ENCODE peak calls at places on chromosomes 16 and 17, in four cellular contexts. W is PC-9; R is NCI-H2171; U is CD8-positive, alpha-beta memory T cell. N is an unnamed sample.

GRCh38 chr17:43449470-43450202 is 34.1 kb upstream of the DHX8 start:
- DNase-seq in W (no peak), R (no peak), U (no peak), N (no peak)

GRCh38 chr17:9004132-9004960 is 17.0 kb upstream of the NTN1 start:
- DNase-seq in W (no peak), R (no peak), U (no peak), N (peak; percentile 56)

GRCh38 chr16:28491080-28491969 is 549 bp downstream of the CLN3 start:
- DNase-seq in W (peak; percentile 95), R (peak; percentile 1), U (no peak), N (peak; percentile 72)

GRCh38 chr16:56916571-56917403 is 15.2 kb upstream of the HERPUD1 start:
- DNase-seq in W (no peak), R (no peak), U (peak; percentile 26), N (no peak)

GRCh38 chr17:18991531-18992315 is 12.8 kb downstream of the FAM83G start:
- DNase-seq in W (no peak), R (no peak), U (no peak), N (no peak)

GRCh38 chr17:81926451-81927144 is 937 bp downstream of the MAFG start:
- DNase-seq in W (peak; percentile 75), R (no peak), U (no peak), N (peak; percentile 33)

GRCh38 chr17:7330099-7331015 is 1.2 kb upstream of the NEURL4 start:
- DNase-seq in W (peak; percentile 73), R (peak; percentile 83), U (peak; percentile 81), N (peak; percentile 87)

GRCh38 chr16:12655530-12655929 is 148.2 kb downstream of the CPPED1 start:
- DNase-seq in W (no peak), R (no peak), U (no peak), N (no peak)

GRCh38 chr16:66649636-66650205 is 45.2 kb downstream of the CMTM3 start:
- DNase-seq in W (no peak), R (no peak), U (no peak), N (no peak)

GRCh38 chr16:72043058-72043457 is 11.2 kb upstream of the HP start:
- DNase-seq in W (no peak), R (no peak), U (no peak), N (no peak)

GRCh38 chr16:6132121-6132520 is 1034.5 kb upstream of the EEF2KMT start:
- DNase-seq in W (no peak), R (no peak), U (no peak), N (no peak)

GRCh38 chr17:35991075-35991474 is 4.5 kb upstream of the CCL14 start:
- DNase-seq in W (no peak), R (no peak), U (no peak), N (no peak)

GRCh38 chr16:66717112-66717675 is 20.7 kb upstream of the CMTM4 start:
- DNase-seq in W (no peak), R (no peak), U (no peak), N (no peak)

GRCh38 chr16:49828545-49829267 is 27.2 kb downstream of the ZNF423 start:
- DNase-seq in W (no peak), R (no peak), U (no peak), N (no peak)

GRCh38 chr17:4739122-4740024 is at the start of the genes CXCL16 and ZMYND15:
- DNase-seq in W (no peak), R (no peak), U (peak; percentile 66), N (no peak)

GRCh38 chr16:9042943-9043680 is 48.3 kb upstream of the HAPSTR1 start:
- DNase-seq in W (no peak), R (peak; percentile 79), U (no peak), N (no peak)

GRCh38 chr17:32621612-32622312 is 135.0 kb downstream of the CDK5R1 start:
- DNase-seq in W (no peak), R (no peak), U (no peak), N (no peak)

GRCh38 chr17:76371656-76372628 is 12.5 kb upstream of the SPHK1 start:
- DNase-seq in W (no peak), R (no peak), U (no peak), N (no peak)

GRCh38 chr17:55693244-55694216 is 29.1 kb downstream of the TMEM100 start:
- DNase-seq in W (no peak), R (no peak), U (no peak), N (no peak)

GRCh38 chr16:76518791-76519190 is 241.6 kb downstream of the CNTNAP4 start:
- DNase-seq in W (no peak), R (no peak), U (no peak), N (no peak)

GRCh38 chr16:75559564-75560372 is 3.7 kb upstream of the TMEM231 start:
- DNase-seq in W (no peak), R (no peak), U (no peak), N (no peak)

GRCh38 chr16:79758615-79759346 is 158.2 kb upstream of the MAF start:
- DNase-seq in W (no peak), R (no peak), U (no peak), N (no peak)

GRCh38 chr16:86455116-86455515 is 55.2 kb upstream of the FOXF1 start:
- DNase-seq in W (no peak), R (no peak), U (no peak), N (no peak)

GRCh38 chr17:29140051-29140582 is 40.1 kb downstream of the MYO18A start:
- DNase-seq in W (no peak), R (peak; percentile 64), U (peak; percentile 77), N (peak; percentile 79)

GRCh38 chr16:50351952-50352351 is 16.8 kb downstream of the BRD7 start:
- DNase-seq in W (no peak), R (no peak), U (no peak), N (no peak)

GRCh38 chr16:50802958-50803357 is 61.1 kb downstream of the CYLD start:
- DNase-seq in W (no peak), R (no peak), U (no peak), N (no peak)

GRCh38 chr16:63080736-63081135 is 1044.5 kb upstream of the CDH8 start:
- DNase-seq in W (no peak), R (no peak), U (no peak), N (no peak)

GRCh38 chr16:88338111-88338510 is 44.6 kb upstream of the ZNF469 start:
- DNase-seq in W (no peak), R (no peak), U (no peak), N (no peak)

GRCh38 chr17:4147751-4148310 is 4.8 kb downstream of the CYB5D2 start:
- DNase-seq in W (no peak), R (no peak), U (no peak), N (no peak)

GRCh38 chr16:2009791-2010510 is at the start of gene ZNF598:
- DNase-seq in W (peak; percentile 52), R (peak; percentile 77), U (peak; percentile 76), N (no peak)

GRCh38 chr17:32822996-32823395 is 53.9 kb downstream of the MYO1D start:
- DNase-seq in W (no peak), R (no peak), U (no peak), N (no peak)

GRCh38 chr16:55389426-55390073 is 65.5 kb downstream of the IRX6 start:
- DNase-seq in W (peak; percentile 73), R (no peak), U (no peak), N (no peak)

GRCh38 chr16:71230122-71230845 is at the start of gene HYDIN:
- DNase-seq in W (peak; percentile 83), R (peak; percentile 91), U (no peak), N (no peak)

GRCh38 chr16:16960785-16961184 is 510.0 kb downstream of the XYLT1 start:
- DNase-seq in W (no peak), R (no peak), U (no peak), N (no peak)

GRCh38 chr17:8209909-8210760 is at the start of gene AURKB:
- DNase-seq in W (peak; percentile 84), R (peak; percentile 93), U (peak; percentile 89), N (peak; percentile 97)

GRCh38 chr16:27237229-27238015 is 31.1 kb downstream of the NSMCE1 start:
- DNase-seq in W (no peak), R (peak; percentile 10), U (peak; percentile 77), N (no peak)

GRCh38 chr17:71055128-71055527 is 885.8 kb downstream of the KCNJ2 start:
- DNase-seq in W (peak; percentile 61), R (no peak), U (no peak), N (no peak)

GRCh38 chr16:65059421-65059980 is 62.4 kb downstream of the CDH11 start:
- DNase-seq in W (no peak), R (no peak), U (no peak), N (no peak)

GRCh38 chr17:50064253-50064991 is 8.5 kb downstream of the ITGA3 start:
- DNase-seq in W (peak; percentile 98), R (no peak), U (no peak), N (peak; percentile 72)